ENCODE peak calls at places on chromosomes 11 and 22, in four cellular contexts. One of them, this sample, is unnamed.

GRCh38 chr22:36563444-36563843 is 34.5 kb upstream of the EIF3D start:
- DNase-seq in K562: no peak
- DNase-seq in HepG2: no peak
- DNase-seq in H1: no peak
- DNase-seq in this sample: no peak

GRCh38 chr11:45079943-45080719 is 66.3 kb upstream of the PRDM11 start:
- DNase-seq in HepG2: no peak
- DNase-seq in K562: no peak
- DNase-seq in H1: no peak
- DNase-seq in this sample: no peak

GRCh38 chr11:94650756-94651155 is 83.6 kb downstream of the PIWIL4 start:
- DNase-seq in H1: no peak
- DNase-seq in HepG2: no peak
- DNase-seq in K562: no peak
- DNase-seq in this sample: no peak

GRCh38 chr11:74371269-74372039 is 26.8 kb downstream of the PGM2L1 start:
- DNase-seq in HepG2: no peak
- DNase-seq in K562: no peak
- DNase-seq in H1: no peak
- DNase-seq in this sample: no peak

GRCh38 chr11:12675951-12676711 is 1.9 kb downstream of the TEAD1 start:
- DNase-seq in K562: no peak
- DNase-seq in HepG2: no peak
- DNase-seq in H1: no peak
- DNase-seq in this sample: no peak

GRCh38 chr22:28855355-28856094 is 27.8 kb upstream of the ZNRF3 start:
- DNase-seq in H1: peak; percentile 66
- DNase-seq in HepG2: peak; percentile 70
- DNase-seq in K562: peak; percentile 51
- DNase-seq in this sample: peak; percentile 73

GRCh38 chr22:39215430-39216142 is 29.2 kb downstream of the PDGFB start:
- DNase-seq in HepG2: no peak
- DNase-seq in K562: peak; percentile 52
- DNase-seq in H1: peak; percentile 67
- DNase-seq in this sample: peak; percentile 35

GRCh38 chr11:81342956-81343355 is 1390.7 kb downstream of the FAM181B start:
- DNase-seq in K562: no peak
- DNase-seq in HepG2: no peak
- DNase-seq in H1: no peak
- DNase-seq in this sample: no peak

GRCh38 chr11:31882951-31883392 is 71.8 kb upstream of the PAX6 start:
- DNase-seq in HepG2: no peak
- DNase-seq in K562: no peak
- DNase-seq in H1: no peak
- DNase-seq in this sample: no peak

GRCh38 chr11:134442246-134442645 is 30.2 kb upstream of the B3GAT1 start:
- DNase-seq in K562: no peak
- DNase-seq in H1: no peak
- DNase-seq in HepG2: no peak
- DNase-seq in this sample: no peak

GRCh38 chr11:111846640-111847039 is 24.7 kb downstream of the ALG9 start:
- DNase-seq in K562: no peak
- DNase-seq in H1: no peak
- DNase-seq in HepG2: no peak
- DNase-seq in this sample: no peak

GRCh38 chr11:7034019-7034418 is 13.7 kb downstream of the NLRP14 start:
- DNase-seq in K562: no peak
- DNase-seq in H1: no peak
- DNase-seq in HepG2: no peak
- DNase-seq in this sample: no peak

GRCh38 chr11:15757299-15757698 is 599.0 kb downstream of the SOX6 start:
- DNase-seq in K562: no peak
- DNase-seq in H1: no peak
- DNase-seq in HepG2: no peak
- DNase-seq in this sample: no peak

GRCh38 chr11:110526323-110526722 is 96.6 kb downstream of the FDX1 start:
- DNase-seq in HepG2: no peak
- DNase-seq in H1: no peak
- DNase-seq in K562: no peak
- DNase-seq in this sample: no peak

GRCh38 chr11:36513965-36514364 is 3.9 kb upstream of the TRAF6 start:
- DNase-seq in K562: no peak
- DNase-seq in H1: no peak
- DNase-seq in HepG2: no peak
- DNase-seq in this sample: no peak

DNA sequence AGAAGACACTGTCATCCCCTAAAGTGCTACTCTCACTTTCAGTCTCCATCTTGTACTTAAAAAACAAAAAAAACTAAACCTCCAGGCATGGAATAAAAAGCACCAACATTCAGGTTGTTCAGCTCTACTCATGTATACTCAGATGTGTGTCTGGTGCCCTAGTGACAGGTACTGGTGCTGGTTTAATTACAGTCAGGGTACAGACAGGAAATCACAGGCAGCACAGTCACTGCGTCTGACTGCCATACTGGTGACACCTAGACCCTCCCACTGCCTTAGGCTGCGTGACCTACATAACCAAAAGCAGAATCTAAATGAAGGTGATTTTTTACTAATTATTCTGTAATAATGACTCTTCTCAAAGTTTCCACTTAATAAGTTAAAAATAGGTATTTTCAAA is at the start of gene ARHGAP32:
- DNase-seq in K562: no peak
- DNase-seq in HepG2: no peak
- DNase-seq in H1: no peak
- DNase-seq in this sample: no peak
- H3K4me3 ChIP-seq in K562: no peak within 1 kb of the TSS
- H3K4me3 ChIP-seq in HepG2: no peak within 1 kb of the TSS
- H3K4me3 ChIP-seq in H1: no peak within 1 kb of the TSS
- H3K4me3 ChIP-seq in this sample: no peak within 1 kb of the TSS

GRCh38 chr22:24323233-24323632 is 52.6 kb downstream of the SPECC1L start:
- DNase-seq in H1: no peak
- DNase-seq in HepG2: no peak
- DNase-seq in K562: no peak
- DNase-seq in this sample: no peak
- TF ChIP-seq FOSL1 in H1: no peak
- TF ChIP-seq FOSL1 in HepG2: no peak
- TF ChIP-seq FOSL1 in K562: no peak
- TF ChIP-seq FOSL1 in this sample: no peak

GRCh38 chr22:42296883-42297282 is 26.4 kb upstream of the TCF20 start:
- DNase-seq in H1: no peak
- DNase-seq in K562: no peak
- DNase-seq in HepG2: no peak
- DNase-seq in this sample: no peak

GRCh38 chr22:42292726-42293520 is 22.5 kb upstream of the TCF20 start:
- DNase-seq in H1: no peak
- DNase-seq in K562: no peak
- DNase-seq in HepG2: no peak
- DNase-seq in this sample: no peak

GRCh38 chr22:42296381-42296853 is 26.0 kb upstream of the TCF20 start:
- DNase-seq in HepG2: no peak
- DNase-seq in K562: no peak
- DNase-seq in H1: no peak
- DNase-seq in this sample: no peak

GRCh38 chr22:42291287-42291686 is 20.8 kb upstream of the TCF20 start:
- DNase-seq in H1: no peak
- DNase-seq in K562: no peak
- DNase-seq in HepG2: no peak
- DNase-seq in this sample: no peak

GRCh38 chr22:42294034-42294985 is 23.9 kb upstream of the TCF20 start:
- DNase-seq in K562: peak; percentile 53
- DNase-seq in H1: peak; percentile 92
- DNase-seq in HepG2: peak; percentile 39
- DNase-seq in this sample: no peak
- TF ChIP-seq RAD21 in K562: no peak
- TF ChIP-seq RAD21 in H1: peak; percentile 2
- TF ChIP-seq RAD21 in HepG2: peak; percentile 15
- TF ChIP-seq RAD21 in this sample: no peak

DNA sequence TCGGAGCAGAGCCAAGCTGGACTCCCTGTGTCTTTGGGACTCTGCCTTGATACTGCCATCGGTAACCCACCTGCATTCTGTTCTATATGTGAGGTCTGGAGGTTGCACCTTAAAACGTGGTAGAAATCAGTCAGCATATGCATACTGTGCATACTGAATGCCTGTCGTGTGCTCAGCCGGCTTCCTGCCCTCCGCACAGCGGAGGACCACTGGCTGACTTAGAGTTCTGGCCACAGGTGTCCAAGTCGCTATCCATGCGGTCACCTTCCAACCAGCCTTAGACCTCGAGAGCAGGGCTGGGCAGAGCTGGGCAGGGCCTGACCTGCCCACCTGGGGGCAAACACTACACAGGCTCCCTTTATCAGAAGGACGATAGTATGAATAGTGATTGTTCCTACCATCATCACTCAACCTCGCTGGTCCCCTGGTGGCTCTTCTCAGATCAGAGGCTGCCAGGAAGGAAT is 3.8 kb downstream of the TBC1D10C start:
- DNase-seq in HepG2: no peak
- DNase-seq in K562: no peak
- DNase-seq in H1: no peak
- DNase-seq in this sample: no peak
- H3K4me3 ChIP-seq in HepG2: no peak overlapping the region
- H3K4me3 ChIP-seq in K562: no peak overlapping the region
- H3K4me3 ChIP-seq in H1: no peak overlapping the region
- H3K4me3 ChIP-seq in this sample: no peak overlapping the region

GRCh38 chr11:61325649-61326414 is 7.1 kb downstream of the DDB1 start:
- DNase-seq in HepG2: no peak
- DNase-seq in H1: no peak
- DNase-seq in K562: no peak
- DNase-seq in this sample: no peak
- TF ChIP-seq FOSL1 in HepG2: no peak
- TF ChIP-seq FOSL1 in H1: no peak
- TF ChIP-seq FOSL1 in K562: no peak
- TF ChIP-seq FOSL1 in this sample: no peak

DNA sequence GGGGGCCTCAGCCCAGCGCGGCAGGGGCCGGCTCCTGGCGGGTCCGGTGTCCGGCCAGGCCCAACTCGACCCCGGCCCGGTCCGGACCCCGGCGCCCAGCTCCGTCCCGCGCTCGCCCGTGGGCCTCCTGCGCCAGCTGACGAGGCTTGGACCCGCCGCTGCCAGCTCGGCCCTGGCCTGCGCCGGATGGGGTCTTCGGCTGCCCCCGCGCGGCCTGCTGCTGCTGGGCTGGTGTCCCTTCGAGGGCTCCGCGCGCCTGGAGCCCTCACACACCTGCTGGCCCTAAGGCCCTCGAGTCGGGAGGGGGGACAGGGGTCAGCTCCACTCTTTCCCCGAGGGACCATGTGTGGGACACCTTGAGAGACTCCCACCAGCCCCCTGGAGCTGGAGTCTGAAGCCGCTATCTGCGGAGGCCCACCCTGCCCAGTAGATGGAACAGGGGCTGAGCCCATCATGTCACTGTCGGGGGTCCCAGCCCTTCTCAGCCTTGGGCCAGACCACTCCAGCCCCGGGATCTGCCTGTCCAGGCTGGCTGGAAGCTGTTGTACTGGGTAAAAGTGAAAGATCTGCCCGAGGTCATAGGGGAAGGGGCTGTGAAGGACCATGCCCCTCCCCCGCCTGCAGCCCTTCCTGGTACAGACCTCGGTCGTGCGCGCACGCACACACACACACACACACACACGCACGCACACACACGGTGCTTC is 768 bp upstream of the CDKN1C start:
- DNase-seq in H1: peak; percentile 80
- DNase-seq in HepG2: no peak
- DNase-seq in K562: no peak
- DNase-seq in this sample: no peak
- TF ChIP-seq RAD21 in H1: peak; percentile 34
- TF ChIP-seq RAD21 in HepG2: no peak
- TF ChIP-seq RAD21 in K562: no peak
- TF ChIP-seq RAD21 in this sample: no peak

DNA sequence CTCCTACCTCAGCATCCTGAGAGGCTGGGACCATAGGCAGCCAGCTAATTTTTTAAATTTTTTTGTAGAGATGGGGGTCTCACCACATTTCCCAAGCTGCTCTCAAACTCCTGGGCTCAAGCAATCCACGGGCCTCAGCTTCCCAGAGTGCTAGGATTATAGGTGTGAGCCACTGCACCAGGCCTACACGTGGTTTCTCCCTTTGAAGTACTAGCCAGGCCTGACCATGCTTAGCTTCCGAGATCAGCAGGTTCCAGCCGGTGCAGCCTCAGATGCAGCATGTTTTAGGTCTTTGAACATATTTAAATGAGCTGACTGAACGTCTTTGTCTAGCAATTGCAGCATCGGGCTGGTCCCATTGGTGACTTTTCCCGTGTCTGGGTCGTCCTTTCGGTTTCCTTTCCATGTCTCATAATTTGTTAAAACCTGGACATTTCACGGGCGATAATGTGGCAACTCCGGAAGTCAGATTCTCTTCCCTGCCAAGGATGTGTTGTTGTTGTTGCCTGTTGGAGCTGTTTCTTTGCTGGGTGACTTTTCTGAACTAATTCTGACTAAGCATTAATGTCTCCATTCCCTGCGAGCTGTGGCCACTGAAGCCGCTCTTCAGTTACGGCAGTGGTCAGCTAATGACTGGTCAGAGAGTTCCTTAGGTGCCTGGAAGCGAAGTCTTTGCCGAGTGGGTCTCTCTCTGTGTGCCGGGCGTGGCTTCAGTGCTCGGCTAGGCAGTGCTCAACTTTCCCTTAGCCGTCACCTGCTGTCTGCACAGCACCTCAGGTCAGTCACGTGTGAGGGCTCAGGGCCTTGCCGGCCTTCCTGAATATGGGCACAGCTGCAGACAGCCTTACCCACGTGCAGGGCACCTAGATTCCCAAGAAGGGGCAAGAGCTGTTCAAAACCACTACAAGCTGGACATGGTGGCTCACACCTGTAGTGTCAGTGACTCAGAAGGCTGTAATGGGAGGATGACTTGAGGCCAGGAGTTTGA is 3.7 kb upstream of the CYP2D6 start:
- DNase-seq in K562: no peak
- DNase-seq in H1: no peak
- DNase-seq in HepG2: no peak
- DNase-seq in this sample: no peak
- H3K4me3 ChIP-seq in K562: no peak overlapping the region
- H3K4me3 ChIP-seq in H1: no peak overlapping the region
- H3K4me3 ChIP-seq in HepG2: no peak overlapping the region
- H3K4me3 ChIP-seq in this sample: no peak overlapping the region

This sample was measured in HCT116.